ENCODE peak calls at places on chromosomes 5 and 9, in seven cellular contexts. P is A549, C is right lobe of liver, D is heart left ventricle, L is adrenal gland, G is IMR-90, V is breast epithelium. E is an unnamed sample.

GRCh38 chr9:129313331-129313955 is 135.4 kb upstream of the IER5L start:
- DNase-seq in V (peak; percentile 40), P (no peak), C (peak; percentile 39), L (no peak), D (no peak), G (no peak), E (no peak)

GRCh38 chr5:59724482-59725392 is 168.8 kb downstream of the PDE4D start:
- DNase-seq in V (no peak), L (no peak), P (peak; percentile 53), G (peak; percentile 36), C (no peak), D (no peak), E (peak; percentile 76)

GRCh38 chr5:138282918-138283742 is 8.7 kb upstream of the GFRA3 start:
- DNase-seq in L (peak; percentile 33), D (no peak), V (peak; percentile 54), G (peak; percentile 67), C (no peak), P (peak; percentile 44), E (peak; percentile 67)

GRCh38 chr5:133371371-133372155 is 240.8 kb downstream of the FSTL4 start:
- DNase-seq in G (no peak), D (no peak), V (no peak), C (no peak), L (no peak), P (no peak), E (no peak)

GRCh38 chr5:173477320-173478055 is 139.0 kb downstream of the BOD1 start:
- DNase-seq in L (no peak), G (peak; percentile 93), D (no peak), C (no peak), P (no peak), V (no peak), E (no peak)

GRCh38 chr5:135221187-135221473 is 177.9 kb downstream of the MACROH2A1 start:
- DNase-seq in L (no peak), D (no peak), G (no peak), P (no peak), V (no peak), C (no peak), E (no peak)

GRCh38 chr5:158898185-158899177 is 201.2 kb downstream of the EBF1 start:
- DNase-seq in G (no peak), V (no peak), C (no peak), D (no peak), P (peak; percentile 6), L (no peak), E (no peak)

GRCh38 chr5:102959055-102959454 is 160.9 kb downstream of the GIN1 start:
- DNase-seq in G (peak; percentile 95), C (no peak), V (no peak), P (peak; percentile 15), L (no peak), D (no peak), E (peak; percentile 77)

GRCh38 chr9:126502417-126503332 is 111.1 kb upstream of the LMX1B start:
- DNase-seq in C (peak; percentile 38), D (peak; percentile 51), P (no peak), L (no peak), G (no peak), V (no peak), E (no peak)

GRCh38 chr5:174623438-174624019 is 100.9 kb upstream of the MSX2 start:
- DNase-seq in V (no peak), L (no peak), P (no peak), G (no peak), D (no peak), C (no peak), E (no peak)

GRCh38 chr5:10536931-10537579 is 26.8 kb upstream of the ANKRD33B start:
- DNase-seq in C (no peak), D (no peak), V (no peak), G (no peak), L (no peak), P (no peak), E (no peak)

GRCh38 chr9:113514061-113514460 is 50.5 kb downstream of the RGS3 start:
- DNase-seq in V (no peak), G (no peak), P (no peak), L (no peak), C (peak; percentile 35), D (no peak), E (no peak)

GRCh38 chr5:60883229-60883628 is 39.2 kb upstream of the ELOVL7 start:
- DNase-seq in G (no peak), V (no peak), C (no peak), P (peak; percentile 36), D (no peak), L (no peak), E (peak; percentile 10)

GRCh38 chr9:5625916-5626315 is 3.0 kb upstream of the RIC1 start:
- DNase-seq in C (no peak), V (no peak), G (no peak), L (no peak), D (no peak), P (no peak), E (no peak)

GRCh38 chr5:175821790-175822211 is 49.6 kb upstream of the CPLX2 start:
- DNase-seq in C (no peak), V (no peak), L (no peak), P (peak; percentile 74), D (no peak), G (no peak), E (peak; percentile 81)

GRCh38 chr9:68515304-68516017 is 25.2 kb downstream of the TMEM252 start:
- DNase-seq in C (no peak), P (no peak), D (no peak), V (no peak), G (peak; percentile 87), L (peak; percentile 51), E (no peak)

GRCh38 chr9:126842977-126843799 is 17.3 kb upstream of the ZBTB34 start:
- DNase-seq in D (no peak), P (no peak), G (no peak), L (peak; percentile 39), C (no peak), V (no peak), E (no peak)

GRCh38 chr5:179258922-179259730 is 86.1 kb downstream of the ADAMTS2 start:
- DNase-seq in L (no peak), G (peak; percentile 72), D (peak; percentile 71), P (no peak), C (peak; percentile 51), V (peak; percentile 43), E (no peak)

GRCh38 chr5:122163151-122164069 is 34.1 kb downstream of the ZNF474 start:
- DNase-seq in D (no peak), P (peak; percentile 49), V (no peak), G (peak; percentile 95), L (no peak), C (no peak), E (peak; percentile 85)

GRCh38 chr9:90900130-90900529 is 98.5 kb downstream of the SYK start:
- DNase-seq in P (no peak), L (no peak), C (no peak), V (no peak), D (no peak), G (peak; percentile 18), E (no peak)

GRCh38 chr9:90896231-90896630 is 94.6 kb downstream of the SYK start:
- DNase-seq in D (no peak), P (no peak), L (no peak), V (no peak), C (no peak), G (no peak), E (no peak)

GRCh38 chr9:90899287-90899686 is 97.7 kb downstream of the SYK start:
- DNase-seq in L (no peak), G (no peak), P (no peak), C (no peak), V (no peak), D (no peak), E (no peak)

GRCh38 chr9:90895786-90896185 is 94.2 kb downstream of the SYK start:
- DNase-seq in D (no peak), G (no peak), C (no peak), L (peak; percentile 57), V (no peak), P (no peak), E (no peak)

DNA sequence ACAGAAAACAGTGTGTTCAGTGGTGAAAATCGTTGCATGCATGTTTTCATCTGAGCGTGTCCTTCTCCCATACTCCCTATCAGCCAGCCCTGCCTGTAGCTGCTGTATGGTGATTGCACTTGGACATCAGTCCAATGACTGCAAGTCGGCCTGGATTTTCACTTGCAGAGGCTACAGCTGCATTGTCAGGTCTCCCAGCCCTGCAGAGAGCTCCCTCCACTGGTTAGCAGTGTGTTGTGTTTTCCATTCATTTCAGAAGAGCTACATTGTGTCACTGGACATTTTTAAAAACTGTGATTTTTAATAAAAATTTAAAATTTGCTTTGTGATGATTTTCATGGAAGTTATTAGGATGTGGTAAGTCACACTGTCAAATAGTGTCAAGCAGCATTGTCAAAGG is 96.6 kb downstream of the SYK start:
- DNase-seq in L (no peak), V (no peak), G (peak; percentile 27), C (no peak), P (no peak), D (no peak), E (no peak)
- TF ChIP-seq CTCF in L (no peak), V (no peak), G (peak; percentile 34), C (no peak), P (no peak), D (no peak), E (no peak)

DNA sequence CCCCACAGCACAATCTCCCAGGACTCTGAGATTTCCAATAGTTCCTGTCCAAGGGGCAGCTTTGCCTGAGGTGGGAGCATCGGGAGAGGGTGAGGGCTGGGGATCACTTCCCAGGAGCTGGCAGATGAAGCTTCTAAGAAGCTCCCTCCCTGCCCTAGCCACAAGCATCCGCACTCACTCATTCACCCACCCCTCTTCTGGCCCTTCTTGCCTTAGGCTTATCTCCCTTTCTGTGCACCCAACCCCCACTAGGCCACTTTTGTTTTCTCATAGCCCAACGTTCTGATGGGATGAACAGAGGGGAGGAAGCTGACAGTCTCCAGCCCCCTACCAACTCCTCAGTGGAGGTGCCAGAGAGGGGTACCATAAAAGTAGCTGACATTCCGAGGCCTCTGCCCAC is 3.7 kb upstream of the PCDH1 start:
- DNase-seq in L (no peak), C (no peak), G (no peak), V (no peak), P (no peak), D (no peak), E (no peak)
- H3K27ac ChIP-seq in L (no peak overlapping the region), C (no peak overlapping the region), G (no peak overlapping the region), V (no peak overlapping the region), P (no peak overlapping the region), D (peak overlapping the region; percentile 92), E (no peak overlapping the region)

DNA sequence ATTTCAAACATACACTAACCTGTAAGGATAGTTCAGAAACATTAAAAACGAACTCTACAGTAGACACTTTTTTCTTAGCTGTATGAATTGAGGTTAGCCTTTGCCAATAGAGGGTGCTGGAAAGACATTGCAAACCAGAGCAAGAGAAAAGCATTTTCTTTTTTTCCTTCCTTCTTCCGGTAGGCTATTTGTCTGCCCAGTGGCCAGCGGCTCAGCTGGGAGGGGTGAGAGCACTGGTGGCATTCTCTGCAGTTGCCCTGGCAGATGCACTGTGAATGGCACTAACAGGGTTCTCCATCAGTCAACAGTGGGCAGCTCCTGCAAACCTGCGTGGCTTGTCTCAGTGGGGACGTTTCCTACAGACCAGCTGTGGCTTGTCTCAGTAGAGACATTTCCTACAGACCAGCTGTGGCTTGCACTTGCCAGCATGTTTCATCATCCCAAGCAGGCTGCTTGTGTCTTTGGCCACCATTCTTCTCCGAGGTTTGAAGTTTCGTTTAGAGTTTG is 984.5 kb upstream of the CDH18 start:
- DNase-seq in P (peak; percentile 3), G (peak; percentile 1), C (peak; percentile 48), V (no peak), L (no peak), D (peak; percentile 33), E (peak; percentile 24)
- TF ChIP-seq CTCF in P (peak; percentile 49), G (no peak), C (peak; percentile 12), V (no peak), L (peak; percentile 13), D (no peak), E (peak; percentile 71)

DNA sequence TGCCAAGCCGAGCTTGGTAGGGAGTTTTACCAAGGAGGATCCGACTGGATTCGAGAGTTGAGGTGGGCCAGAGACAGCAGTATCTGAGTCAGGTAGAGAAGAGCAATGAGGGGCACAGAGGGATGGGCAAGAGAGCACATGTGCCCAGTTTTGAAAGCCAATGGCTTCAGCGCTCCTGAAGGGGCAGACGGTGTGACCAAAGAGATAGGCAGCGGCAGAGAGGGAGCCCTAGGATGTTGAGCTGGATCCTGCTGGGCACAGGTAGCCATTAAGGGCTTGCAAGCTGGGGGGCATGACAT is 941 bp downstream of the FGFR4 start:
- DNase-seq in C (no peak), P (no peak), V (no peak), G (no peak), D (no peak), L (no peak), E (no peak)
- H3K27ac ChIP-seq in C (peak overlapping the region; percentile 64), P (peak overlapping the region; percentile 91), V (no peak overlapping the region), G (no peak overlapping the region), D (no peak overlapping the region), L (peak overlapping the region; percentile 10), E (no peak overlapping the region)

E was measured in RWPE1.